ENCODE peak calls at places on chromosomes 7 and 10, in four cellular contexts. I is IMR-90, M is K562, J is GM12878. X is an unnamed sample.

GRCh38 chr10:71213761-71214440 is 1.5 kb downstream of the UNC5B start:
- DNase-seq in I (peak), M (peak), J (no peak), X (peak)

GRCh38 chr10:132860527-132860926 is 74.6 kb upstream of the NKX6-2 start:
- DNase-seq in J (no peak), I (no peak), M (peak), X (no peak)

GRCh38 chr7:137109966-137110930 is 233.3 kb downstream of the PTN start:
- DNase-seq in M (no peak), J (no peak), I (peak), X (no peak)

GRCh38 chr7:155809947-155810606 is 2.2 kb downstream of the SHH start:
- DNase-seq in M (no peak), I (no peak), J (no peak), X (no peak)

GRCh38 chr10:52359466-52359865 is 45.4 kb downstream of the DKK1 start:
- DNase-seq in I (peak), J (no peak), M (no peak), X (no peak)

GRCh38 chr10:33215635-33216034 is 118.8 kb downstream of the NRP1 start:
- DNase-seq in M (no peak), I (no peak), J (no peak), X (no peak)

GRCh38 chr7:112084506-112084905 is 121.7 kb downstream of the DOCK4 start:
- DNase-seq in M (no peak), J (peak), I (peak), X (no peak)

GRCh38 chr10:1737222-1738061 is at the start of gene ADARB2:
- DNase-seq in J (peak), M (no peak), I (no peak), X (no peak)

GRCh38 chr10:84540022-84540616 is 211.7 kb downstream of the CCSER2 start:
- DNase-seq in I (peak), J (no peak), M (no peak), X (peak)

GRCh38 chr7:131603932-131604331 is 47.5 kb upstream of the PODXL start:
- DNase-seq in M (no peak), I (no peak), J (no peak), X (no peak)

GRCh38 chr10:132576671-132577349 is 39.2 kb downstream of the INPP5A start:
- DNase-seq in J (no peak), M (no peak), I (no peak), X (no peak)

GRCh38 chr7:27611043-27611442 is 51.6 kb downstream of the HIBADH start:
- DNase-seq in M (no peak), J (no peak), I (peak), X (no peak)

GRCh38 chr7:127758105-127758504 is 106.1 kb downstream of the SND1 start:
- DNase-seq in J (no peak), M (no peak), I (no peak), X (no peak)

GRCh38 chr7:156025675-156026074 is 213.4 kb upstream of the SHH start:
- DNase-seq in J (no peak), M (no peak), I (no peak), X (no peak)

GRCh38 chr7:17302575-17303142 is 4.2 kb downstream of the AHR start:
- DNase-seq in J (peak), M (no peak), I (peak), X (no peak)

GRCh38 chr7:604884-605531 is 85.4 kb upstream of the PDGFA start:
- DNase-seq in M (peak), I (no peak), J (no peak), X (no peak)

GRCh38 chr10:63627376-63627775 is 106.2 kb downstream of the REEP3 start:
- DNase-seq in J (no peak), I (no peak), M (no peak), X (no peak)

GRCh38 chr10:44384601-44385422 is at the start of gene CXCL12:
- DNase-seq in J (no peak), I (peak), M (no peak), X (no peak)

GRCh38 chr10:110303681-110304080 is 1.0 kb downstream of the SMNDC1 start:
- DNase-seq in J (no peak), M (no peak), I (no peak), X (no peak)

GRCh38 chr10:24762966-24763623 is 39.4 kb upstream of the ARHGAP21 start:
- DNase-seq in M (no peak), I (peak), J (no peak), X (no peak)

GRCh38 chr10:1782841-1783240 is 45.5 kb upstream of the ADARB2 start:
- DNase-seq in M (no peak), J (no peak), I (no peak), X (no peak)

GRCh38 chr10:125448596-125448995 is 234.4 kb downstream of the TEX36 start:
- DNase-seq in I (peak), J (no peak), M (peak), X (peak)

GRCh38 chr7:55483061-55483460 is 89.2 kb downstream of the VOPP1 start:
- DNase-seq in J (no peak), I (no peak), M (no peak), X (no peak)

GRCh38 chr10:110870823-110871235 is 899 bp upstream of the PDCD4 start:
- DNase-seq in J (no peak), I (no peak), M (no peak), X (no peak)

GRCh38 chr7:81514546-81514945 is 255.3 kb downstream of the HGF start:
- DNase-seq in J (no peak), M (no peak), I (peak), X (no peak)

GRCh38 chr7:52586704-52587103 is 448.7 kb upstream of the POM121L12 start:
- DNase-seq in M (no peak), I (no peak), J (no peak), X (no peak)

GRCh38 chr7:74502216-74502891 is 48.6 kb downstream of the GTF2IRD1 start:
- DNase-seq in M (no peak), J (no peak), I (no peak), X (no peak)

DNA sequence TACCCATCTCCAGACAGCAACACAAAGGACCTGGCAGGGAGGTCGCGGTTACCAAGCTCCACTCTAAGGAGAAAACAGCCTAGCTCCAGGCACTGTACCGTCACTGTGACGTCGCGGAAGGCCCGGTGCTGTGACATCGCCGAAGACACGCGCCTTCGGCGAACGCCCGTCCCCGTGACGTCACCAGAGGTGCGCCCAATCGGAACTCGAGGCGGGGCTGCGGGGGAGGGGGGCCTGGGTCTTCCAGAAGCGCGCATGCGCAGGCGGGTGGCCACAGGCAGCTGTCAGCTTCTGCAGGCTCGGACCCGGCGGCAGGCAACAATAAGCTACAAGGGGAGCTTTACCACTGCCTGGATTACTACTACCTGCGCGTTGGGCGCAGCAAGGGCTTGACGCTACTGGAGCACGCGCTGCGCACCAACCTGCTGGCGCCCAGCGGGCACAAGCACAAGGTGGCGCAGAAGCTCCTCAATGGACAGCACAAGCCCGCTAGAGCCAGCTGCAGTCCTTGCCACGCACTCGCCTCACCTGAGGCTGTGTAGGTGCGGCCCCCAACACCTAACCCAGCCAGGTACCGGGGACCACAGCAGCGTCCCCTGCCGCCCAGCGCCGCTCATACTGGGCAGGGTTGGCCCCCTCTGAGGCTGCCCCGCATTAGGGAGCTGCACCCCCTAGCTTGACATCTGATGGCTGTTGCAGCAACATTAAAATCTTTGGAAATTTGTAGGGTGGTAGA is 208.4 kb downstream of the TPST1 start:
- DNase-seq in I (peak), J (no peak), M (peak), X (peak)
- TF ChIP-seq ELK1 in I (no peak), J (no peak), M (no peak), X (no peak)

GRCh38 chr10:17109475-17110207 is 20.0 kb downstream of the CUBN start:
- DNase-seq in J (no peak), M (peak), I (peak), X (peak)
- TF ChIP-seq ELK1 in J (no peak), M (no peak), I (no peak), X (no peak)

GRCh38 chr7:140061607-140061930 is 1.2 kb downstream of the PARP12 start:
- DNase-seq in M (no peak), J (no peak), I (no peak), X (no peak)
- TF ChIP-seq ELK1 in M (no peak), J (no peak), I (no peak), X (no peak)

GRCh38 chr10:61211468-61211867 is 241.7 kb downstream of the TMEM26 start:
- DNase-seq in J (no peak), I (no peak), M (peak), X (no peak)
- TF ChIP-seq ELK1 in J (no peak), I (no peak), M (no peak), X (no peak)